ENCODE peak calls at places on chromosomes 4 and X, in ten cellular contexts. P, R, N, Y, Z, U, X, L, T and Q are unnamed samples. For H3K4me1, the result is how much of the 10 kb centered on the place peaks cover.

GRCh38 chr4:176185068-176185467 is 10.3 kb downstream of the SPATA4 start:
- DNase-seq in R (no peak), P (no peak), X (peak), T (no peak), Y (no peak), U (peak), Z (no peak), L (peak), N (no peak), Q (no peak)

GRCh38 chr4:39042365-39042764 is 10.2 kb upstream of the TMEM156 start:
- DNase-seq in U (no peak), X (no peak), R (no peak), Z (no peak), N (no peak), T (no peak), Y (no peak), L (peak), P (no peak), Q (no peak)

GRCh38 chr4:101647710-101648034 is 142.9 kb upstream of the BANK1 start:
- DNase-seq in X (no peak), N (no peak), L (no peak), P (no peak), U (no peak), R (no peak), Z (no peak), T (no peak), Y (no peak), Q (no peak)

GRCh38 chrX:148541461-148541983 is 41.1 kb downstream of the AFF2 start:
- DNase-seq in Y (peak), R (no peak), L (no peak), Z (no peak), U (no peak), P (no peak), T (no peak), X (no peak), N (no peak), Q (no peak)

GRCh38 chr4:99540287-99540939 is 23.4 kb downstream of the TRMT10A start:
- DNase-seq in P (no peak), N (no peak), L (no peak), Y (no peak), T (no peak), Z (no peak), U (peak), X (no peak), R (no peak), Q (no peak)

GRCh38 chr4:153759407-153760226 is at the start of gene RNF175:
- DNase-seq in T (peak), U (no peak), X (peak), Z (no peak), N (no peak), L (no peak), R (no peak), P (no peak), Y (no peak), Q (no peak)

GRCh38 chr4:179817317-179817716 is 2375.1 kb upstream of the AGA start:
- DNase-seq in R (no peak), N (no peak), T (no peak), U (no peak), X (no peak), Z (no peak), Y (no peak), P (no peak), L (no peak), Q (no peak)

GRCh38 chr4:124642846-124643245 is 69.7 kb downstream of the ANKRD50 start:
- DNase-seq in T (no peak), Z (no peak), P (no peak), N (no peak), U (no peak), L (no peak), R (no peak), X (no peak), Y (no peak), Q (no peak)

GRCh38 chr4:41319553-41319952 is 62.8 kb downstream of the UCHL1 start:
- DNase-seq in Z (no peak), L (no peak), X (no peak), Y (no peak), T (no peak), P (no peak), U (peak), N (no peak), R (no peak), Q (no peak)

GRCh38 chrX:17944833-17945497 is 83.9 kb upstream of the RAI2 start:
- DNase-seq in N (no peak), Z (no peak), T (no peak), P (peak), U (peak), X (peak), L (no peak), Y (peak), R (no peak), Q (peak)

GRCh38 chrX:50613846-50614245 is 143.2 kb upstream of the DGKK start:
- DNase-seq in U (no peak), X (peak), R (no peak), P (peak), L (peak), N (no peak), Y (no peak), Z (no peak), T (no peak), Q (no peak)

GRCh38 chr4:27062256-27062655 is 201.6 kb downstream of the STIM2 start:
- DNase-seq in P (no peak), X (no peak), Z (no peak), R (no peak), L (no peak), T (no peak), Y (no peak), U (no peak), N (no peak), Q (no peak)

GRCh38 chr4:25905371-25905770 is 8.6 kb upstream of the SMIM20 start:
- DNase-seq in U (no peak), T (no peak), P (no peak), X (no peak), Z (no peak), R (no peak), L (no peak), N (no peak), Y (no peak), Q (no peak)

GRCh38 chrX:30308263-30309138 is 689 bp downstream of the NR0B1 start:
- DNase-seq in N (no peak), P (peak), X (peak), U (no peak), R (no peak), Z (no peak), Y (no peak), T (peak), L (no peak), Q (peak)

GRCh38 chrX:70479197-70479969 is 34.7 kb downstream of the DLG3 start:
- DNase-seq in Y (no peak), U (peak), X (peak), P (peak), L (peak), T (no peak), Z (peak), N (no peak), R (no peak), Q (no peak)

GRCh38 chr4:88803600-88804096 is 106.0 kb upstream of the NAP1L5 start:
- DNase-seq in U (peak), Z (peak), Y (no peak), R (no peak), X (peak), T (no peak), N (peak), L (peak), P (peak), Q (peak)

GRCh38 chr4:61068745-61069144 is 131.4 kb upstream of the ADGRL3 start:
- DNase-seq in N (no peak), X (no peak), R (no peak), U (peak), Z (no peak), T (no peak), Y (no peak), L (peak), P (no peak), Q (no peak)

GRCh38 chr4:104677122-104677521 is 182.4 kb upstream of the CXXC4 start:
- DNase-seq in T (no peak), N (no peak), P (no peak), R (no peak), L (no peak), Z (peak), Y (no peak), U (no peak), X (no peak), Q (no peak)

GRCh38 chr4:1872918-1873269 is 1.7 kb downstream of the NSD2 start:
- DNase-seq in Y (no peak), U (peak), T (no peak), P (peak), L (peak), Z (no peak), N (no peak), X (peak), R (peak), Q (no peak)

GRCh38 chr4:97942951-97943350 is 200.3 kb downstream of the STPG2 start:
- DNase-seq in L (no peak), U (peak), X (no peak), R (no peak), P (no peak), T (no peak), Y (no peak), N (no peak), Z (no peak), Q (no peak)

GRCh38 chr4:54897590-54897989 is 227.8 kb downstream of the KDR start:
- DNase-seq in Z (no peak), L (peak), R (no peak), X (no peak), Y (no peak), N (no peak), U (peak), T (no peak), P (peak), Q (no peak)

GRCh38 chr4:125985856-125986255 is 671.1 kb downstream of the FAT4 start:
- DNase-seq in X (no peak), T (no peak), P (no peak), Y (no peak), Z (no peak), N (no peak), L (no peak), R (no peak), U (no peak), Q (peak)

GRCh38 chr4:85398276-85398675 is 76.7 kb upstream of the ARHGAP24 start:
- DNase-seq in Y (no peak), Z (no peak), L (no peak), X (peak), U (no peak), T (no peak), P (no peak), N (no peak), R (no peak), Q (no peak)

GRCh38 chr4:18938343-18939109 is 917.0 kb upstream of the LCORL start:
- DNase-seq in R (no peak), P (no peak), N (no peak), L (no peak), T (no peak), U (no peak), X (peak), Y (no peak), Z (no peak), Q (no peak)

GRCh38 chr4:159685406-159686092 is 582.7 kb downstream of the RAPGEF2 start:
- DNase-seq in P (no peak), T (no peak), R (no peak), Y (no peak), L (no peak), X (no peak), U (no peak), Z (no peak), N (no peak), Q (no peak)

GRCh38 chrX:19332983-19333382 is 10.7 kb upstream of the PDHA1 start:
- DNase-seq in P (no peak), T (no peak), N (no peak), Z (no peak), L (peak), R (no peak), U (no peak), X (peak), Y (no peak), Q (peak)

GRCh38 chrX:153642313-153642654 is 4.7 kb upstream of the DUSP9 start:
- DNase-seq in T (peak), X (peak), R (no peak), L (no peak), P (no peak), Y (no peak), U (no peak), Z (no peak), N (no peak), Q (no peak)

GRCh38 chrX:65581661-65582339 is 47.2 kb upstream of the LAS1L start:
- DNase-seq in L (peak), N (peak), T (no peak), Y (peak), P (peak), R (peak), Z (peak), U (peak), X (peak), Q (peak)

GRCh38 chrX:40176979-40177430 is 79.2 kb upstream of the BCOR start:
- DNase-seq in P (peak), N (peak), L (no peak), U (no peak), R (no peak), T (no peak), Y (no peak), Z (no peak), X (peak), Q (peak)

DNA sequence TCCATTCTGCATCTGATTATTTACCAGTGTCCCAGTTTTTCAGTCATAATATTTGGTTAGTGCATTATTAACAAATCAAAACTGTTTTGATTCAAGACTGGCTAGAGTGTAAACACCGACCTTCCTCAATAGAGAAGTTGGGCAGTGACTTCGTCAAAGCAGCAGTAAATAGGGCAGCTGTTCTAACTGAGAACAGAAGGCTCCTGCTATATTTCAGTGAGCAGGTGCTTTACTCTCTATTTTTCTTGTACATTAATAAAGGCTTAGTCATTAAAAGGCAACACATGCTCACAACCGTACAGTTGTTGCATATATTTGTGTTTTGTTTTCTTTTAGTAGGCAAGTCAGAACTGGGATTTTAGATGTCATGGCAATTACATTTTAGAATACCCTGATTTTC is 233.5 kb downstream of the NDST4 start:
- DNase-seq in X (no peak), Z (no peak), Y (no peak), T (no peak), U (no peak), R (no peak), N (no peak), L (no peak), P (no peak), Q (no peak)
- H3K4me1 ChIP-seq in X (under half), Z (under half), Y (under half), T (under half), U (under half), R (under half), N (under half), L (under half), P (under half), Q (under half)

GRCh38 chr4:184548651-184549341 is 74.4 kb upstream of the IRF2 start:
- DNase-seq in R (no peak), Y (no peak), T (no peak), P (no peak), N (no peak), U (no peak), X (no peak), L (no peak), Z (peak), Q (no peak)
- H3K4me3 ChIP-seq in R (no peak), Y (no peak), T (no peak), P (no peak), N (no peak), U (no peak), X (no peak), L (no peak), Z (peak), Q (peak)

GRCh38 chr4:140049924-140050681 is 103.9 kb downstream of the MAML3 start:
- DNase-seq in X (peak), R (no peak), N (no peak), U (peak), T (no peak), L (peak), Z (no peak), Y (peak), P (peak), Q (peak)
- H3K4me1 ChIP-seq in X (under half), R (under half), N (under half), U (under half), T (under half), L (under half), Z (under half), Y (half or more), P (under half), Q (under half)

GRCh38 chr4:102815981-102816380 is 11.4 kb downstream of the UBE2D3 start:
- DNase-seq in Z (no peak), X (peak), U (peak), P (peak), R (no peak), T (no peak), N (no peak), L (peak), Y (no peak), Q (no peak)
- H3K4me3 ChIP-seq in Z (no peak), X (peak), U (no peak), P (no peak), R (no peak), T (no peak), N (no peak), L (no peak), Y (no peak), Q (no peak)

GRCh38 chr4:94978904-94979303 is 221.1 kb downstream of the BMPR1B start:
- DNase-seq in Y (no peak), X (peak), R (no peak), Z (no peak), L (peak), P (peak), U (peak), T (no peak), N (no peak), Q (no peak)
- H3K4me1 ChIP-seq in Y (under half), X (under half), R (under half), Z (under half), L (under half), P (under half), U (under half), T (under half), N (under half), Q (under half)